ENCODE peak calls at places on chromosomes 2 and 18, in ten cellular contexts. Q, P, T, D, M, L, R, A, S and H are unnamed samples.

GRCh38 chr18:66564236-66564635 is 39.7 kb downstream of the CDH19 start:
- DNase-seq in Q (no peak), P (no peak), T (no peak), D (peak; percentile 69), M (no peak), L (no peak), R (no peak), A (no peak), S (no peak), H (no peak)

GRCh38 chr2:37871453-37872191 is 53.5 kb upstream of the RMDN2 start:
- DNase-seq in Q (no peak), P (no peak), T (no peak), D (peak; percentile 32), M (peak; percentile 48), L (no peak), R (no peak), A (peak; percentile 87), S (no peak), H (no peak)

GRCh38 chr2:218885981-218886447 is 5.4 kb downstream of the WNT10A start:
- DNase-seq in Q (no peak), P (no peak), T (no peak), D (no peak), M (no peak), L (no peak), R (no peak), A (no peak), S (no peak), H (no peak)

GRCh38 chr2:1553671-1554295 is 140.5 kb downstream of the TPO start:
- DNase-seq in Q (peak; percentile 6), P (no peak), T (peak; percentile 32), D (no peak), M (no peak), L (peak; percentile 70), R (peak; percentile 65), A (peak; percentile 35), S (no peak), H (no peak)

GRCh38 chr2:201057089-201057499 is 14.4 kb downstream of the HYCC2 start:
- DNase-seq in Q (no peak), P (no peak), T (no peak), D (no peak), M (no peak), L (no peak), R (no peak), A (no peak), S (no peak), H (no peak)

GRCh38 chr2:8576525-8577157 is 105.2 kb upstream of the ID2 start:
- DNase-seq in Q (no peak), P (peak; percentile 58), T (no peak), D (no peak), M (peak; percentile 61), L (no peak), R (no peak), A (no peak), S (no peak), H (peak; percentile 48)

GRCh38 chr18:73908323-73908722 is 239.3 kb downstream of the FBXO15 start:
- DNase-seq in Q (no peak), P (no peak), T (peak; percentile 34), D (no peak), M (peak; percentile 25), L (peak; percentile 86), R (peak; percentile 32), A (peak; percentile 38), S (no peak), H (no peak)

GRCh38 chr2:197145471-197146056 is 165.0 kb downstream of the ANKRD44 start:
- DNase-seq in Q (no peak), P (no peak), T (no peak), D (no peak), M (peak; percentile 93), L (no peak), R (no peak), A (no peak), S (no peak), H (no peak)

DNA sequence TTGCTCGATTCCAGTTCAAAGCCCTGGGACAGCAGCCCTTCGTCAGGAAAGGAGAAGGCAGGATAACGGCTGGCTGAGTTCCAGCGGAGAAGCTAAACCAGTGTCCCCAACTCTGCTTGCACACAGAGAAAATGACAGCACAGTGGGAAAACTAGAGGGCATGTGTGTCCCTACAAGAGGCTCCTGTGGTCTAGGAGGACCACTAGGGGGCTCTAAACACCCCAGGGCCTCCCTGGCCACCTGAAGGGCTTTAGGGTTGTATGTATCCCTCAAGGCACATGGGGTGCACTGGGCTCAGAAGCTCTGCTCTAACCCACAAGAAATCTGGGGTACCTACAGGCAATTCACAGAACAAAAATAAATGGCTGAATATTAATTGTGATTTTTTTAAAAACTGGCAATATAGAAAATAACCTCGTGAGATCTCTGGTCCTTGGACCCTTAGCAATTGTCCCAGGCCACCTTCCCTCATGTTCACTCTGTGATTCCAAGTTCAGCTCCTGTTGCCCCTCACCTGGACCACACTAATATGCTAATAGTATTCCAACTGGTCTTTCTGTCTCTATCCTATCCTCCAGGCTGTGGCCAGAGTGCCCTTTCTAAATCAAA is 17.5 kb downstream of the STAT1 start:
- DNase-seq in Q (no peak), P (no peak), T (no peak), D (peak; percentile 48), M (peak; percentile 70), L (peak; percentile 81), R (peak; percentile 69), A (no peak), S (no peak), H (no peak)
- TF ChIP-seq CTCF in Q (peak; percentile 59), P (peak; percentile 69), T (peak; percentile 77), D (peak; percentile 86), M (peak; percentile 78), L (peak; percentile 95), R (peak; percentile 83), A (peak; percentile 61), S (peak; percentile 44), H (peak; percentile 60)

GRCh38 chr2:98607741-98608117 is 583 bp downstream of the COA5 start:
- DNase-seq in Q (no peak), P (no peak), T (no peak), D (no peak), M (no peak), L (no peak), R (no peak), A (peak; percentile 2), S (no peak), H (no peak)

GRCh38 chr2:98606431-98606830 is 1.9 kb downstream of the COA5 start:
- DNase-seq in Q (no peak), P (no peak), T (no peak), D (no peak), M (no peak), L (no peak), R (no peak), A (no peak), S (no peak), H (no peak)

GRCh38 chr2:98607104-98607503 is 1.2 kb downstream of the COA5 start:
- DNase-seq in Q (no peak), P (no peak), T (no peak), D (no peak), M (peak; percentile 52), L (no peak), R (no peak), A (no peak), S (no peak), H (no peak)

GRCh38 chr2:98608962-98609604 is 694 bp downstream of the UNC50 start:
- DNase-seq in Q (peak; percentile 74), P (no peak), T (no peak), D (peak; percentile 55), M (peak; percentile 41), L (peak; percentile 59), R (peak; percentile 35), A (peak; percentile 29), S (no peak), H (no peak)

DNA sequence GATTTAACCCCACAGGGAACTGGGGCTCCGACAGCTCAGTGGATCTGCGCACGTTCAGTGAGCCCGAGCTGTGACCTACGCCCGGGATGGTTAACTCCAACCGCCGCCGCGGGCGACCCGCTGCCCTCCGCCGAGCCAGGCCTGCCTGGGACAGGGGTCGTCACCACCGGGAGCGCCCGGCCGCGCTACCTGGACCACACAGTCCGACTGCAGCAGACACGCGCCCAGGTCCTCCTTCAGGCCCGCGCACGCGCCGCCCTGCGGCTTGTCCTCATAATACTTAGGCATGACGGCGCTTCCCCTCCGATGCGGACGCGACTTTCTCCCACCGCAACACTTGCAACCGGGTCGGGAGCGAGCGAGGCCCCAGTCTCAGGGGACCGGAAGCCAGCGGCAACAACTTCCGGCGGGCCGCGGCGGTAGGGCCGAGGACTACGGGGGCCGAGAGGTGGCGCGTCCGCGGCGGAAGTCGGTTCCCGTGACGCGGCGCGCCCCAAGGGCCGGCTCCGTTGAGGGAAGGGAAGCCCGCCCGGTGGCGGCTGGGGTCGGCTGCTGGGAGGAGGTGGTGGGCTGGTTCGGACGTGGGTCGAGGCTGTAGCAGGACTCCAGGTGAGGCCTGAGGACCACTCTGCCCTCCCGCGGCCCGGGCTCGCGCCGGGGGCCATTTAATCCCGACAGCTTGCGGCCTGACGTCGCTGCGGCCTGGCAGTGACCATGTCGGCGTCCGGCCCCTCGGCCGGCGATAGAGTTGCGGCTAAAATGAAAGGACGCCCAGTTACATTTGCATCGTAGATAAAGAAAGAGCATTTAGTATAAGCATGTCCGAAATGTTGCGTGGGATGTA is at the start of the genes COA5 and UNC50:
- DNase-seq in Q (peak; percentile 96), P (peak; percentile 87), T (peak; percentile 68), D (peak; percentile 92), M (peak; percentile 99), L (peak; percentile 94), R (peak; percentile 94), A (peak; percentile 88), S (peak; percentile 77), H (peak; percentile 96)
- TF ChIP-seq CTCF in Q (peak; percentile 10), P (peak; percentile 29), T (peak; percentile 3), D (no peak), M (no peak), L (peak; percentile 24), R (no peak), A (no peak), S (no peak), H (peak; percentile 18)

GRCh38 chr2:220463876-220464275 is 836.4 kb downstream of the SLC4A3 start:
- DNase-seq in Q (no peak), P (no peak), T (no peak), D (no peak), M (no peak), L (no peak), R (no peak), A (no peak), S (no peak), H (no peak)

GRCh38 chr2:220458051-220458450 is 830.6 kb downstream of the SLC4A3 start:
- DNase-seq in Q (no peak), P (no peak), T (no peak), D (no peak), M (no peak), L (no peak), R (no peak), A (peak; percentile 23), S (no peak), H (no peak)

GRCh38 chr2:220455389-220455788 is 828.0 kb downstream of the SLC4A3 start:
- DNase-seq in Q (no peak), P (no peak), T (no peak), D (no peak), M (no peak), L (no peak), R (no peak), A (no peak), S (no peak), H (no peak)

GRCh38 chr2:220465700-220466099 is 838.3 kb downstream of the SLC4A3 start:
- DNase-seq in Q (no peak), P (no peak), T (no peak), D (no peak), M (no peak), L (no peak), R (no peak), A (no peak), S (no peak), H (no peak)

DNA sequence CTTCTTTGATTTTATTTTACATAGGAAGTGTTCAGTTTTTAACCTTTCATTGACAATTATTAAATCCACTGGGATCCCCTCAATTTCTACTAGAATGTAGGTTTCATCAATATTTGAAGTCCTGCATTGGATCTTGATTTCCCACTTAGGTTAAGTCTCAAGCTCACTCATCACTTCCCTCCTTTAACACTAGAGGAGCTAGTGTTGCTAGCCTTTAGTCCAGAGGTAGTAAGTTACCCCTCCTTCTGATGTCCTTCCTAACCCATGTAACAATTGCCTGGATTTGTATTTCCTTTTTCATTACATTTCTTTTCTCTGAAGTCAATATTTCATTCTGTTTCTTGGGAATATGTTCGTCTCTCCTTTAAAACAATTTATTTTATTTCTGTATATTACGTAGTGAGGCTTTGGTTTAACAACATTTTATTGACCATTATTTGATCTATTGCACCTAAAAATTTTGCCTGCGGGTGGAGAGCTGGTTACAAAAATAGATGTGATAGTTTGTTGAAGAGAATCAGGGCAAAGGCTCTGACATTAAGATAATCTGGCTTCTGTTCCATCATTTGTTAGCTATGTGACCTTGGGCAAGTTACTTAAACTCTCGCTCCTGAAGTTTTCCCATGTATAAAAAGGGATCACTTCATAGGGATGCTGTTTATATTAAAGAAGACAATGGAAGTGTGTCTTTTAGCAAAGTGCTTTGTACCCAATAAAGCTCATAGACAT is 833.0 kb downstream of the SLC4A3 start:
- DNase-seq in Q (no peak), P (no peak), T (no peak), D (no peak), M (peak; percentile 11), L (no peak), R (no peak), A (no peak), S (no peak), H (no peak)
- TF ChIP-seq CTCF in Q (no peak), P (peak; percentile 28), T (peak; percentile 31), D (no peak), M (peak; percentile 38), L (peak; percentile 76), R (peak; percentile 32), A (peak; percentile 31), S (no peak), H (no peak)

GRCh38 chr18:76255070-76255683 is 239.9 kb downstream of the ZNF516 start:
- DNase-seq in Q (no peak), P (no peak), T (no peak), D (no peak), M (no peak), L (no peak), R (no peak), A (no peak), S (no peak), H (no peak)

GRCh38 chr18:76256897-76257500 is 238.0 kb downstream of the ZNF516 start:
- DNase-seq in Q (no peak), P (no peak), T (peak; percentile 65), D (no peak), M (peak; percentile 43), L (peak; percentile 74), R (peak; percentile 1), A (peak; percentile 26), S (no peak), H (no peak)

GRCh38 chr18:76251691-76252090 is 243.4 kb downstream of the ZNF516 start:
- DNase-seq in Q (no peak), P (no peak), T (no peak), D (no peak), M (no peak), L (no peak), R (no peak), A (no peak), S (no peak), H (no peak)

GRCh38 chr18:76258209-76258608 is 236.8 kb downstream of the ZNF516 start:
- DNase-seq in Q (no peak), P (no peak), T (no peak), D (no peak), M (no peak), L (no peak), R (no peak), A (peak; percentile 26), S (no peak), H (no peak)

GRCh38 chr18:76252880-76253279 is 242.2 kb downstream of the ZNF516 start:
- DNase-seq in Q (no peak), P (no peak), T (no peak), D (no peak), M (peak; percentile 33), L (peak; percentile 71), R (no peak), A (no peak), S (no peak), H (no peak)
- TF ChIP-seq CTCF in Q (peak; percentile 29), P (peak; percentile 41), T (peak; percentile 52), D (no peak), M (peak; percentile 62), L (peak; percentile 87), R (no peak), A (peak; percentile 63), S (no peak), H (peak; percentile 28)